ENCODE peak calls at places on chromosomes 2 and 18, in four cellular contexts. L, M, W and Q are unnamed samples.

GRCh38 chr2:20868377-20868776 is 45.5 kb upstream of the LDAH start:
- DNase-seq in L (no peak), M (no peak), W (no peak), Q (peak; percentile 15)

GRCh38 chr2:150085478-150085877 is 402.0 kb downstream of the RND3 start:
- DNase-seq in L (no peak), M (no peak), W (no peak), Q (no peak)

GRCh38 chr2:3242747-3243369 is 134.8 kb downstream of the EIPR1 start:
- DNase-seq in L (no peak), M (no peak), W (no peak), Q (no peak)

GRCh38 chr2:9336534-9337354 is 86.6 kb downstream of the ITGB1BP1 start:
- DNase-seq in L (peak; percentile 68), M (no peak), W (peak; percentile 96), Q (no peak)

GRCh38 chr2:68741238-68741637 is 6.6 kb downstream of the ARHGAP25 start:
- DNase-seq in L (no peak), M (no peak), W (no peak), Q (no peak)

GRCh38 chr2:112050311-112050710 is 4.8 kb upstream of the TMEM87B start:
- DNase-seq in L (no peak), M (no peak), W (no peak), Q (no peak)

GRCh38 chr2:206442854-206443734 is at the start of gene ADAM23:
- DNase-seq in L (peak; percentile 39), M (no peak), W (peak; percentile 88), Q (peak; percentile 22)

GRCh38 chr18:5824370-5824984 is 70.8 kb downstream of the TMEM200C start:
- DNase-seq in L (no peak), M (no peak), W (no peak), Q (no peak)

GRCh38 chr2:9639000-9639602 is 8.3 kb upstream of the YWHAQ start:
- DNase-seq in L (no peak), M (no peak), W (peak; percentile 39), Q (no peak)

GRCh38 chr2:201218780-201219179 is 35.8 kb downstream of the CASP10 start:
- DNase-seq in L (no peak), M (no peak), W (no peak), Q (no peak)

GRCh38 chr2:240876035-240876474 is 7.4 kb downstream of the AGXT start:
- DNase-seq in L (no peak), M (no peak), W (no peak), Q (no peak)

GRCh38 chr2:101064505-101064867 is 62.4 kb downstream of the RPL31 start:
- DNase-seq in L (no peak), M (no peak), W (no peak), Q (no peak)

GRCh38 chr2:102488063-102488462 is 15.0 kb downstream of the SLC9A4 start:
- DNase-seq in L (no peak), M (no peak), W (peak; percentile 15), Q (no peak)

GRCh38 chr2:15797231-15797945 is 143.0 kb upstream of the MYCN start:
- DNase-seq in L (no peak), M (no peak), W (no peak), Q (no peak)

GRCh38 chr18:12253517-12254136 is 534 bp upstream of the CIDEA start:
- DNase-seq in L (no peak), M (no peak), W (no peak), Q (no peak)

GRCh38 chr18:12254137-12254819 is at the start of gene CIDEA:
- DNase-seq in L (peak; percentile 31), M (no peak), W (peak; percentile 50), Q (no peak)

GRCh38 chr18:12254820-12255511 is 805 bp downstream of the CIDEA start:
- DNase-seq in L (no peak), M (no peak), W (no peak), Q (no peak)

GRCh38 chr18:12256946-12257345 is 2.8 kb downstream of the CIDEA start:
- DNase-seq in L (no peak), M (no peak), W (no peak), Q (no peak)

GRCh38 chr18:12255626-12256026 is 1.5 kb downstream of the CIDEA start:
- DNase-seq in L (no peak), M (no peak), W (no peak), Q (no peak)
- H3K27me3 ChIP-seq in L (peaks cover 38% of the 10 kb centered on the region), M (peaks cover 8% of the 10 kb centered on the region), W (peaks cover 60% of the 10 kb centered on the region), Q (no peaks in the 10 kb centered on the region)

DNA sequence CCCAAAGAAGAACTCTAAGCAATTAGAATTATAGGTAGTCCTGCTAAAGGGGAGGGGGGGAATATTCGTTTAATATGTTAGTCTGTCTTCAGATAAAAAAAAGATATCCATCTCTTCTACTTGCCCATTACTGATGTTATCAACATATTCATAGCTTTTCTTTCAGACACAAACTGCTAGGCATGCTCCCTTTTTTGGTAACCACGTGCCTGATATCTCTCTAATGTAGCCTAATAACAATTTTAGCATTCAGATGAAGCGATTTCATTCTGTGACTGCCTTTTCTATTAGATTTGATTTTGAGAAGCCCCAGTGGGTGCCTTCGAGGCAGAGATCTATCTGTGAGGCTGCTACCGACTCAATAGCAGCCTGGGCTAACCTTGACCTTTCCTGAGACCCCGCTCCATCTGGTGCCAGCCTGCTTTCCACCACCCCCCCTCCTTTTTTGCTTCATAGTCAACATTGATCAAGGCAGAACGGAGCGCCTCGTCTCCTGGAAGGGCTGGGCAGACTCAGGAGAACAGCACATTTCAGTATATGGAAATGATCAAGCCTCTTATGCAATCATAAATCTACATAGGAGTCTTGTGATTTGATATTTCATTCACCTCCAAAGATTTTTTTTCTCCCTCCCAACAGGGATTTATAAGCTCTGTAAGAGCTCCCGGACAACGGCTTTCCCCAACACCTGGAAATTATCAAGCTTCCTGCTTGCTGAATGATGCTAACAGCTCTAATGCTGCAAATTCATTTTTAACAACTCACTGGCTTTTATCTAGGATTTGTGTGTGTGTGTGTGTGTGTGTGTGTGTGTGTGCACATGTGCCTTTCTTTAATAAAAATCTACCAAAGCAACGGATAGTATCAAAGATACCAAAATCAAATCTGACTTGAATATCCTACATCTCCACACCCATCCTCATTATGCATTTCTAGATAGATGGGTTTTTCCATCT is 14.7 kb upstream of the BCL11A start:
- DNase-seq in L (no peak), M (no peak), W (no peak), Q (no peak)
- H3K27me3 ChIP-seq in L (no peaks in the 10 kb centered on the region), M (peaks cover 8% of the 10 kb centered on the region), W (peaks cover 87% of the 10 kb centered on the region), Q (peaks cover 4% of the 10 kb centered on the region)

DNA sequence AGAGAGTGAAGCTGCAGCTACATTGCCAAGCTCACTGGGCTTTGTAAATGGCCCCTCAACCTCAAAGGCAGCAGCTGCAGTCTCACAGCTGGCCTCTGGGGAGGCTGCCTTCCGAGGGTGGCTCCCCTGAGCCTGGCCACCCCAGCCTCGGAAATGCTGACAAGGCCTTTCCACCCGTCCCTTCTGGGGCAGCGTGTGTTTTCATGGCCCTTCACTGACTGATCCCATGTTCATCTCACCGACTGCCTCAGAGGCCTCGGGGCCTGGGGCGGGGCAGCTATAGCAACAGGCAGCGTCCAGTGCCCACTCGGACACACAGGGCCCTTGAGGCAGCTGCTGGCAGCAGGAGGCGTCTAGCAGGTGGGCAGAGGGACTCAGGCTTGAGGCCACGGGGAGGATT is 149.6 kb downstream of the GLI2 start:
- DNase-seq in L (peak; percentile 32), M (no peak), W (no peak), Q (no peak)
- H3K27me3 ChIP-seq in L (peaks cover 46% of the 10 kb centered on the region), M (no peaks in the 10 kb centered on the region), W (no peaks in the 10 kb centered on the region), Q (no peaks in the 10 kb centered on the region)

GRCh38 chr2:176138526-176139169 is 9.1 kb downstream of the HOXD8 start:
- DNase-seq in L (no peak), M (no peak), W (no peak), Q (no peak)
- H3K27me3 ChIP-seq in L (peaks cover 27% of the 10 kb centered on the region), M (peaks cover 55% of the 10 kb centered on the region), W (no peaks in the 10 kb centered on the region), Q (peaks cover 57% of the 10 kb centered on the region)

DNA sequence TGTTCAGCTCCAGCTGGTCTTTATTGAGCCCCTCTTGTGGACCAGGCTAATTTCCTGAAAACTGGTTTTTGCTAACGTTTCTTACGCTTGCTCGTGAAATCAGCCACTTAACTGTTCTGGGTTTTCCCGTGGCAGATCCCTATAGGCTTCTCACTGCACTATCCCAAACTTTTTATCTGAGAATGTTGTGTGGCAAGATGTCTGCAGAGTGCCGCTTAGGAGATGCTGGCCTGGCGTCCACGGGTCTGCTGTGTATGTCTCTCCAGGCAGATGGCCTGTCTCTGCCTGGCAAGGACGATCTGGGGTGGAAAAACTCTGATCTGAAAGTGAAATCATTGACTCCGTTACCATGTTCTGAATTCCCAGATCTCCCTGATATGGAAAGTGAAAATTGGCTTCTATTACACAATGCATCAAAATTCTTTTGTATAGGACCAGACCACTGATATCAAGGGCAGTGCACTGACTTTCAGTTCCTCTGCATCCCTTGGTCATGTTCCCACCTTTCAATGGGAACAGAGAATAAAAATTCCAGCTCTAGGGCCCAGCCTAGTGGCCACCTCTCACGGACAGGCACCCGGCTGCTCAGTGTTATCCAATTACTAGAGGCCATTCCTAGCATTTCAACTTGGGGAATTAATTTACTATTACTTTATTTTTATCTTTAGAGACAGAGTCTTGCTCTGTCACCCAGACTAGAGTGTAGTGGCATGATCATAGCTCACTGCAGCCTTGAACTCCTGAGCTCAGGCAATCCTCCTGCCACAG is 154.6 kb downstream of the ACOXL start:
- DNase-seq in L (no peak), M (no peak), W (no peak), Q (no peak)
- H3K27me3 ChIP-seq in L (peaks cover 3% of the 10 kb centered on the region), M (no peaks in the 10 kb centered on the region), W (no peaks in the 10 kb centered on the region), Q (no peaks in the 10 kb centered on the region)

DNA sequence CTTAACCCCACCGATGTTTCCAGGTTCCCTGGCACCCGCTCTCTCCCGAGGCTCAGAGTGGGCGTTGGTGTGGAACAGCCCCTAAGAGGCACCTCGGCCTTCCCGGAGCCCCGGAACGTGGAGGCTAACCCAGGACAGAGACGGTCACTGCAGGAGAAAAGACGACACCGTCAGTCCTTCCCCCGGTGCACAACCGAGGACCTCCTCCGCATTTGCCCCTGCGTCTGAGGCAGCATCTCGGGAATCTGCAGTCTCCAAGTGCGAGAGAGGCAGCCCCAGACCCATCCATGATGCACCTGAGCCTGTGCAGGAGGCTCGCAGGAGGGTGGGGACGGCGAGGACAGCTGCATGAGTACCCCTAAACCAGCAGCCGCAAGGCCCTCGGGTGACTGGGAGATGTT is 204.9 kb upstream of the SALL3 start:
- DNase-seq in L (no peak), M (no peak), W (no peak), Q (no peak)
- H3K27me3 ChIP-seq in L (peaks cover 4% of the 10 kb centered on the region), M (no peaks in the 10 kb centered on the region), W (peaks cover 7% of the 10 kb centered on the region), Q (no peaks in the 10 kb centered on the region)

GRCh38 chr2:38035968-38036367 is 40.0 kb downstream of the CYP1B1 start:
- DNase-seq in L (no peak), M (no peak), W (no peak), Q (no peak)
- H3K27me3 ChIP-seq in L (peaks cover 15% of the 10 kb centered on the region), M (peaks cover 5% of the 10 kb centered on the region), W (no peaks in the 10 kb centered on the region), Q (no peaks in the 10 kb centered on the region)